ENCODE peak calls at places on chromosomes 5 and 9, in five cellular contexts. D, N, W, Z and I are unnamed samples.

GRCh38 chr5:112397690-112398089 is 21.4 kb downstream of the EPB41L4A start:
- DNase-seq in Z (no peak), D (no peak), N (no peak), W (no peak), I (no peak)

GRCh38 chr5:137923856-137924255 is 34.6 kb downstream of the PKD2L2 start:
- DNase-seq in N (no peak), W (no peak), Z (no peak), D (no peak), I (no peak)

GRCh38 chr5:103232393-103232999 is 26.1 kb upstream of the MACIR start:
- DNase-seq in Z (no peak), D (no peak), N (no peak), W (no peak), I (peak)

GRCh38 chr5:123142206-123142915 is 53.3 kb downstream of the PRDM6 start:
- DNase-seq in N (no peak), D (no peak), W (no peak), Z (no peak), I (no peak)

GRCh38 chr5:43063731-43064171 is 23.6 kb upstream of the ANXA2R start:
- DNase-seq in N (no peak), Z (no peak), D (no peak), W (peak), I (no peak)

GRCh38 chr5:42940853-42941252 is 99.3 kb downstream of the ANXA2R start:
- DNase-seq in W (no peak), D (no peak), N (no peak), Z (no peak), I (no peak)

GRCh38 chr9:3464033-3464638 is 61.7 kb downstream of the RFX3 start:
- DNase-seq in W (no peak), N (no peak), D (no peak), Z (no peak), I (no peak)

GRCh38 chr5:93433422-93433821 is 147.6 kb downstream of the NR2F1-AS1 start:
- DNase-seq in W (no peak), D (no peak), N (no peak), Z (no peak), I (peak)

GRCh38 chr9:35828716-35829083 is at the start of gene FAM221B:
- DNase-seq in N (peak), Z (no peak), D (no peak), W (peak), I (no peak)

GRCh38 chr9:108296056-108296455 is 559.7 kb downstream of the ACTL7B start:
- DNase-seq in N (no peak), Z (no peak), W (no peak), D (no peak), I (peak)

DNA sequence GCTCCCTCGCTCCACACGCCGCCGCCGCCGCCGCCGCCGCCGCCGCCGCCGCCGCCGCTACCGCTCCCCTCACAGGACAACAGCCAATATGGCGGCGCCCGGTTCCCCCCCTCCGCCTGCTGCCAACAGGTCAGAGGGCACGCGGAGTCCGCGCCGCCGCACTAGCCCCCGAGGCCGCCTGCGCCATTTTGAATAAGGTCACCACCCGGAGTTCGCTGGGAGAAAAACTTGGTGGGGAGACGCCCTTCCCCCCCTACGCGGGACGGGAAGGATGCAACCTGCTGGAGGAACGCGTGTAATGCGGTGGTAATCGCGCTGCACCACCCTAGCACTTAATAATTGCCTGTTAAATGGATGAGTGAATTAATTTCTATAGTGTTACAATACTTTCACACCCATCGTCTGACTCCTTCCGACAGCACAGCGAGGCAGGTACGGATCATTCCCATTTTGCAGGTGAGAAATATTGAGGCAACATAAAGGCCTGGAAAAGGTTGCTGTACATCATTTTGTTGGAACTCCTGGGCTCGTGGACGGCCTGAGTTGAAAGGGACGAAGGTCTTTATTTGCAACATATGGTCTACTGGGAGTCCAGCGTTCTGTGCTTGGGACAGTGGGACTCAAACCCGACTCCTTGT is at the start of gene FAM193B:
- DNase-seq in N (peak), W (peak), Z (peak), D (peak), I (peak)
- TF ChIP-seq CTCF in N (no peak), W (no peak), Z (no peak), D (peak), I (peak)

DNA sequence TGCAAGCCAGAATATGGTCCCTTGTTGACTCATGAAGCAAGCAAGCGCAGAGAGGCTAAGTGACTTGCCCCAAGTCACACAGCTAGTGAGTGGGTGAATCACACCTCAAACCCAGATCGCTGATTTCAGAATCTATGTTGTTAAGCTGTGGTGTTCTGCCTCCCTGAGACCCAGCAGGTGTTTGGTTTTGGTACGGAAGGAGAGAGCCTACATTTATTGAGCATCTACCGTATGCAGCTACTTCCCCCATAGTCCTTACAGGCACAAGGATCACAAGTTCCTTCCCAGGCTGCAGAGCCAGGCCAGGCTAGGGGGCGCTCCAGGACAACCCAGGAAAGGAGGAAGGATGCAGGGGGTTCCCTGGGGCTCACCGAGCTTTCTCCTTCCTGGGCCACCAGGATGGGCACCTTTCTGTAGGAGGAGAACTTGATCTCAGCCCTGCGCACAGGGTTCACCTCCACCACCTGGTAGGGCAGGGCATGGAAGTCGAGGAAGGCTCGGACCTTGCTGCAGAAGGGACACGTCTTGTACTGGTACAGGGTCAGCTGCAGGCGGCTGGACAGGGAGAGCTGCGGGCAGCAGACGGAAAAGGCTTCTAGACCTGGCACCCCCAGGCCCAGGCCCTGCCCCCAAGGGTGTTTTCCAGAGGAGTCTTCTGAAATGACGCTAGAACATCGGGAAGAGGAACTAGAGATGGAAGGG is 2.5 kb downstream of the PTGES2 start:
- DNase-seq in W (peak), D (no peak), Z (peak), N (no peak), I (no peak)
- TF ChIP-seq CTCF in W (peak), D (peak), Z (peak), N (no peak), I (peak)

GRCh38 chr9:32251539-32251938 is 132.9 kb upstream of the ACO1 start:
- DNase-seq in D (no peak), W (peak), N (no peak), Z (peak), I (peak)
- TF ChIP-seq CTCF in D (no peak), W (peak), N (peak), Z (peak), I (peak)

DNA sequence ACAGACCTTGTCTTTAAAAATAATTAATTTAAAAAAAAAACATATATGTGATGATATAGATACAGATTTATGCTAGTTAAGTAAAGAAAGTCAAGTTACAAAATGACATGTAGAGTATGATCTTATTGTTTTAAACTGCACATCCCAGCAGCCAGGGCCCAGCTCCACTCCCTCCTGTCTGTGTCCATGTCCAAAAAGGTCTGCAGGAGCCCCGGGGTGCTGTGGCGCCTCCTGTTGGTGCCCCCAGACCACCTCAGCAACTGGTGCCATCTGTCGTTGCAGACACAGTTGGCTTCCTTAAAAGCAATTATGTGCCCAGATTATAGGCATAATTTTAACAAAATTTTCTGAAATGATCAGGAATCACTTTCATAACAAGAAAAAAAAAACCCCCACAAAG is 33.3 kb downstream of the IPPK start:
- DNase-seq in W (no peak), D (no peak), N (no peak), Z (no peak), I (no peak)
- TF ChIP-seq CTCF in W (no peak), D (no peak), N (no peak), Z (no peak), I (no peak)

GRCh38 chr9:77946969-77947368 is 84.6 kb downstream of the GNAQ start:
- DNase-seq in Z (peak), D (no peak), N (no peak), W (no peak), I (no peak)
- TF ChIP-seq CTCF in Z (no peak), D (no peak), N (no peak), W (no peak), I (no peak)

DNA sequence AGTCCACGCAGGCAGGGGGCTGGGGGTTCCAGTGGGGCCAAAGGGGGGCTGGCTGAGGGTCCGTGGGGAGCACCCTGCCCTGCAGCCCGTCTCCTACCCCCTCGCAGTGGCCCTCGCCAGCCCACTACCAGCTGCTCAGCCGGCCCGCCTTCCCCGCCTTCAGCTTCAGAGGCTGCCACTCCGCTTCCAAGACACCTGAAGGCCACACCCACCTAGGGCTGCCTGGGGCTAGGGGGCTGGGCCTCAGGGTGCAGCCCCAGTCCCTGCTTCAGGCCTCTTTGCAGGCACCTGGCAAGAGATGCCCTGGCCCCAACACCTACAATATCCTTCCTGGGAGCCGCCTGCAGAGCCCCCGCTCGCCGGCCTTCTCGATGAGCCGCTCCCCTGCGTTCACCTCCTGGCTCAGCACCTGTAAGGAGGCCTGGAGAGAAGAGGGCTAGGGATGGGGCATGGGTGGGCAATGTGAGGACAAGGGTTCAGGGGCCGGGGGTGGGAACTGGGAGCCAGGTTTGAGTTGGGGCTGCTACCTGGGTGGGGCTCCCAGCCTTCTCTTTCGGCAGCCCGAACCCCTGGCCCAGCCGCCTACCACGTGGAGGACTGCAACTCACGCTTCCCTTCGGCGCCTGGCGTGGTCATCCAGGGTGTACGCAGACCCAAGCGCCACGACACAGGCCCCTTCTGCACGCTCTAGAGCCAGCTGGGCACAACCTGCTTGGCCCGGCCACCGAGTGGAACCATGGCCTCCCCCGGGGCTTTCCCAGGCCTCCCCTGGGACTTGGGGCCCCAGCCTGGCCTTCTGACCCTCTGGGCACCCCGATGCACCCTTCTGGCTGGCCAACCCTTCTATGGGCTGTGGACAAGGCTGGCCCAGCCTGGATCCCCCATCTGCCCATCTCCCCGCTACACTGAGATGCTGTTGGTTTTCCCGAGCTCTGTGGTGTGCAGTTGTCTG is 1.7 kb downstream of the STPG3 start:
- DNase-seq in W (peak), N (no peak), Z (no peak), D (no peak), I (no peak)
- TF ChIP-seq CTCF in W (no peak), N (no peak), Z (no peak), D (no peak), I (no peak)

GRCh38 chr5:167753725-167754490 is 537.5 kb upstream of the WWC1 start:
- DNase-seq in N (no peak), W (no peak), D (no peak), Z (no peak), I (no peak)
- TF ChIP-seq CTCF in N (no peak), W (no peak), D (no peak), Z (no peak), I (no peak)

DNA sequence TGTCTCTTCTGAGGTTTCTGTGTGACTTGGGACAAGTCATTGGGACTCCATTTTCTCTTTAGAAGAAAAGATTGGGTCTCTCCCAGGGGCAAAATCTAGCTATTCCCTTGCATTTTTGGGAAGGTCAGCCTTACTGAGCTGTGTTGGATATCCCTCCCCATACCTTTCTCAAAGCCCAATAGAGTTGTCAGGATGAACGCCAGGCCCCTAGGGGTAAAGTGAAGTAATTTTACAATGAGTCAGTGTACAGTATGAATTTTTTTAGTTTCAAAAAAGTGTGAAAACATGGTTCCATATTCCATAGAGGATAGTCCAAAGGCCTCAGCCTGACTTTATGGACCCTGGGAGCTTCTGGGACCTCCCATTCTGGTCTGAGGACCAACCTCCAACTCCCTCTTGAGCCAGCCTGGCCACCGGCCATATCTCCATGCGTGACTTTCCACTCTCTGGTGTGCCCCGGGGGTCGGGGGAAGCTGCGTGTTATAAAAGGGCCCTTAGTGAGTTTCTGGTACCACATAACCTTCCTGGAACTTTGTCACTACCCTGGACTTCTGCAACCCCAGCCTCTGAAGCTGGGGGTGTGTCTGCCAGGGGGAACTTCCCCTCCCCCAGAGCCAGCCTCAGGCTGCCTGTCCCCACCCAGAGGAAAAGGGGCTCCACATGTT is 52.5 kb upstream of the SYNPO start:
- DNase-seq in Z (no peak), W (no peak), N (no peak), D (no peak), I (peak)
- TF ChIP-seq CTCF in Z (no peak), W (no peak), N (no peak), D (no peak), I (no peak)